ENCODE peak calls at places on chromosome 4, in seven cellular contexts. One of them, this sample, is unnamed.

GRCh38 chr4:76354517-76355473 is 48.3 kb downstream of the STBD1 start:
- DNase-seq in GM12878: no peak
- DNase-seq in GM23338: no peak
- DNase-seq in suprapubic skin: no peak
- DNase-seq in SK-N-SH: no peak
- DNase-seq in sigmoid colon: no peak
- DNase-seq in upper lobe of left lung: no peak
- DNase-seq in this sample: no peak

GRCh38 chr4:4260185-4260751 is 12.2 kb upstream of the TMEM128 start:
- DNase-seq in GM23338: peak
- DNase-seq in upper lobe of left lung: no peak
- DNase-seq in SK-N-SH: peak
- DNase-seq in sigmoid colon: no peak
- DNase-seq in GM12878: no peak
- DNase-seq in suprapubic skin: no peak
- DNase-seq in this sample: no peak

GRCh38 chr4:41880840-41881831 is 54.1 kb upstream of the TMEM33 start:
- DNase-seq in GM12878: no peak
- DNase-seq in GM23338: peak
- DNase-seq in SK-N-SH: peak
- DNase-seq in sigmoid colon: no peak
- DNase-seq in upper lobe of left lung: no peak
- DNase-seq in suprapubic skin: no peak
- DNase-seq in this sample: no peak

GRCh38 chr4:15488658-15489470 is 19.2 kb downstream of the CC2D2A start:
- DNase-seq in GM12878: no peak
- DNase-seq in sigmoid colon: no peak
- DNase-seq in SK-N-SH: no peak
- DNase-seq in suprapubic skin: no peak
- DNase-seq in upper lobe of left lung: no peak
- DNase-seq in GM23338: no peak
- DNase-seq in this sample: no peak

GRCh38 chr4:142547974-142548373 is 298.1 kb downstream of the INPP4B start:
- DNase-seq in suprapubic skin: no peak
- DNase-seq in upper lobe of left lung: no peak
- DNase-seq in GM12878: no peak
- DNase-seq in sigmoid colon: no peak
- DNase-seq in GM23338: no peak
- DNase-seq in SK-N-SH: no peak
- DNase-seq in this sample: no peak

GRCh38 chr4:88216395-88216794 is 58.0 kb upstream of the ABCG2 start:
- DNase-seq in upper lobe of left lung: peak
- DNase-seq in sigmoid colon: no peak
- DNase-seq in GM23338: no peak
- DNase-seq in SK-N-SH: no peak
- DNase-seq in GM12878: no peak
- DNase-seq in suprapubic skin: no peak
- DNase-seq in this sample: no peak

GRCh38 chr4:24489870-24490269 is 94.5 kb downstream of the DHX15 start:
- DNase-seq in SK-N-SH: no peak
- DNase-seq in suprapubic skin: no peak
- DNase-seq in GM12878: no peak
- DNase-seq in sigmoid colon: peak
- DNase-seq in GM23338: no peak
- DNase-seq in upper lobe of left lung: no peak
- DNase-seq in this sample: no peak

GRCh38 chr4:66554844-66555243 is 884.6 kb upstream of the EPHA5 start:
- DNase-seq in SK-N-SH: no peak
- DNase-seq in suprapubic skin: no peak
- DNase-seq in GM23338: no peak
- DNase-seq in upper lobe of left lung: no peak
- DNase-seq in sigmoid colon: no peak
- DNase-seq in GM12878: no peak
- DNase-seq in this sample: no peak

GRCh38 chr4:34108456-34108855 is 2135.9 kb downstream of the ARAP2 start:
- DNase-seq in suprapubic skin: no peak
- DNase-seq in SK-N-SH: no peak
- DNase-seq in GM12878: no peak
- DNase-seq in sigmoid colon: no peak
- DNase-seq in GM23338: no peak
- DNase-seq in upper lobe of left lung: no peak
- DNase-seq in this sample: no peak

GRCh38 chr4:127533028-127533700 is 99.6 kb upstream of the INTU start:
- DNase-seq in GM23338: no peak
- DNase-seq in upper lobe of left lung: peak
- DNase-seq in sigmoid colon: peak
- DNase-seq in suprapubic skin: no peak
- DNase-seq in GM12878: no peak
- DNase-seq in SK-N-SH: no peak
- DNase-seq in this sample: peak

GRCh38 chr4:153023692-153024394 is 87.7 kb downstream of the FHDC1 start:
- DNase-seq in sigmoid colon: no peak
- DNase-seq in GM23338: no peak
- DNase-seq in SK-N-SH: no peak
- DNase-seq in suprapubic skin: no peak
- DNase-seq in upper lobe of left lung: no peak
- DNase-seq in GM12878: no peak
- DNase-seq in this sample: no peak

GRCh38 chr4:87707279-87707918 is 57.3 kb downstream of the DMP1 start:
- DNase-seq in GM23338: peak
- DNase-seq in upper lobe of left lung: no peak
- DNase-seq in SK-N-SH: no peak
- DNase-seq in GM12878: no peak
- DNase-seq in sigmoid colon: no peak
- DNase-seq in suprapubic skin: no peak
- DNase-seq in this sample: no peak

GRCh38 chr4:109657854-109658253 is 45.4 kb downstream of the CASP6 start:
- DNase-seq in SK-N-SH: no peak
- DNase-seq in sigmoid colon: no peak
- DNase-seq in upper lobe of left lung: no peak
- DNase-seq in GM12878: no peak
- DNase-seq in GM23338: no peak
- DNase-seq in suprapubic skin: no peak
- DNase-seq in this sample: no peak

GRCh38 chr4:162952232-162952631 is 214.5 kb downstream of the NAF1 start:
- DNase-seq in GM23338: no peak
- DNase-seq in upper lobe of left lung: no peak
- DNase-seq in SK-N-SH: no peak
- DNase-seq in GM12878: no peak
- DNase-seq in suprapubic skin: no peak
- DNase-seq in sigmoid colon: no peak
- DNase-seq in this sample: no peak

GRCh38 chr4:80005863-80006262 is 67.2 kb downstream of the ANTXR2 start:
- DNase-seq in GM23338: no peak
- DNase-seq in GM12878: no peak
- DNase-seq in upper lobe of left lung: no peak
- DNase-seq in suprapubic skin: no peak
- DNase-seq in SK-N-SH: no peak
- DNase-seq in sigmoid colon: no peak
- DNase-seq in this sample: no peak

GRCh38 chr4:78519962-78520361 is 31.6 kb upstream of the ANXA3 start:
- DNase-seq in sigmoid colon: no peak
- DNase-seq in suprapubic skin: no peak
- DNase-seq in GM12878: no peak
- DNase-seq in SK-N-SH: no peak
- DNase-seq in upper lobe of left lung: no peak
- DNase-seq in GM23338: no peak
- DNase-seq in this sample: no peak

GRCh38 chr4:15104825-15105224 is 102.5 kb downstream of the CPEB2 start:
- DNase-seq in sigmoid colon: no peak
- DNase-seq in GM23338: no peak
- DNase-seq in GM12878: no peak
- DNase-seq in suprapubic skin: no peak
- DNase-seq in upper lobe of left lung: no peak
- DNase-seq in SK-N-SH: no peak
- DNase-seq in this sample: no peak

GRCh38 chr4:70654605-70655011 is 11.7 kb downstream of the JCHAIN start:
- DNase-seq in GM23338: no peak
- DNase-seq in sigmoid colon: no peak
- DNase-seq in GM12878: no peak
- DNase-seq in suprapubic skin: no peak
- DNase-seq in SK-N-SH: no peak
- DNase-seq in upper lobe of left lung: no peak
- DNase-seq in this sample: no peak

GRCh38 chr4:89307446-89308160 is at the start of gene GPRIN3:
- DNase-seq in GM12878: no peak
- DNase-seq in upper lobe of left lung: peak
- DNase-seq in suprapubic skin: peak
- DNase-seq in SK-N-SH: peak
- DNase-seq in sigmoid colon: peak
- DNase-seq in GM23338: peak
- DNase-seq in this sample: no peak

GRCh38 chr4:127642169-127642568 is 9.4 kb downstream of the INTU start:
- DNase-seq in suprapubic skin: no peak
- DNase-seq in GM12878: no peak
- DNase-seq in sigmoid colon: no peak
- DNase-seq in GM23338: no peak
- DNase-seq in SK-N-SH: no peak
- DNase-seq in upper lobe of left lung: no peak
- DNase-seq in this sample: no peak

GRCh38 chr4:82044141-82044993 is 329.4 kb downstream of the HNRNPD start:
- DNase-seq in GM12878: no peak
- DNase-seq in upper lobe of left lung: peak
- DNase-seq in suprapubic skin: peak
- DNase-seq in GM23338: peak
- DNase-seq in sigmoid colon: peak
- DNase-seq in SK-N-SH: peak
- DNase-seq in this sample: no peak

GRCh38 chr4:55038176-55038890 is 87.1 kb downstream of the KDR start:
- DNase-seq in upper lobe of left lung: peak
- DNase-seq in suprapubic skin: no peak
- DNase-seq in GM12878: no peak
- DNase-seq in GM23338: no peak
- DNase-seq in SK-N-SH: no peak
- DNase-seq in sigmoid colon: no peak
- DNase-seq in this sample: no peak

GRCh38 chr4:16082424-16083216 is 1.2 kb downstream of the PROM1 start:
- DNase-seq in GM23338: peak
- DNase-seq in upper lobe of left lung: no peak
- DNase-seq in suprapubic skin: peak
- DNase-seq in sigmoid colon: no peak
- DNase-seq in SK-N-SH: peak
- DNase-seq in GM12878: no peak
- DNase-seq in this sample: no peak

DNA sequence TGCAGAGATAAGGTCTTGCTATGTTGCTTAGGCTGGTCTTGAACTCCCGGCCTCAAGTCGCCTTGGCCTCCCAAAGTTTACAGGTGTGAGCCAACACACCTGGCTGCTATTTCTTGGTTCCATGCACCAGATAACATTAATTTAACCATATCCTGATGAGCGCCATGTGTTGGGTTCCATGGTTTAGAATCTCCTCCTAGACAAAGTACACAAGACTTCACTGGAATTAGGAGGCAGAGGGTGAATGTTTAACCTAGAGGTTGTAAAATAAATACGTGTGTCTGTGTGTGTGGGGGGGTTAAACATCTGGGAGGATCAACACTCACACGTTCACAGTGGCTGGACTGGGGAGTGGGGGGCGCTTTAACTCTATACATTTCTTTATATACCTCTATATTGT is 32.4 kb upstream of the SORCS2 start:
- DNase-seq in GM23338: no peak
- DNase-seq in sigmoid colon: no peak
- DNase-seq in SK-N-SH: no peak
- DNase-seq in suprapubic skin: peak
- DNase-seq in upper lobe of left lung: no peak
- DNase-seq in GM12878: no peak
- DNase-seq in this sample: no peak
- H3K4me3 ChIP-seq in GM23338: no peak
- H3K4me3 ChIP-seq in sigmoid colon: no peak
- H3K4me3 ChIP-seq in SK-N-SH: no peak
- H3K4me3 ChIP-seq in suprapubic skin: no peak
- H3K4me3 ChIP-seq in upper lobe of left lung: no peak
- H3K4me3 ChIP-seq in GM12878: no peak
- H3K4me3 ChIP-seq in this sample: no peak

GRCh38 chr4:99351487-99351886 is 1.1 kb downstream of the ADH1C start:
- DNase-seq in SK-N-SH: no peak
- DNase-seq in upper lobe of left lung: no peak
- DNase-seq in GM12878: no peak
- DNase-seq in sigmoid colon: no peak
- DNase-seq in GM23338: no peak
- DNase-seq in suprapubic skin: no peak
- DNase-seq in this sample: no peak
- H3K27ac ChIP-seq in SK-N-SH: no peak
- H3K27ac ChIP-seq in upper lobe of left lung: no peak
- H3K27ac ChIP-seq in GM12878: no peak
- H3K27ac ChIP-seq in sigmoid colon: no peak
- H3K27ac ChIP-seq in GM23338: no peak
- H3K27ac ChIP-seq in suprapubic skin: no peak
- H3K27ac ChIP-seq in this sample: no peak

GRCh38 chr4:184503869-184504300 is 29.5 kb upstream of the IRF2 start:
- DNase-seq in GM23338: no peak
- DNase-seq in SK-N-SH: no peak
- DNase-seq in GM12878: no peak
- DNase-seq in sigmoid colon: no peak
- DNase-seq in upper lobe of left lung: peak
- DNase-seq in suprapubic skin: no peak
- DNase-seq in this sample: no peak
- TF ChIP-seq POLR2AphosphoS5 in GM23338: no peak
- TF ChIP-seq POLR2AphosphoS5 in SK-N-SH: no peak
- TF ChIP-seq POLR2AphosphoS5 in GM12878: no peak
- TF ChIP-seq POLR2AphosphoS5 in sigmoid colon: no peak
- TF ChIP-seq POLR2AphosphoS5 in upper lobe of left lung: no peak
- TF ChIP-seq POLR2AphosphoS5 in suprapubic skin: no peak
- TF ChIP-seq POLR2AphosphoS5 in this sample: no peak

DNA sequence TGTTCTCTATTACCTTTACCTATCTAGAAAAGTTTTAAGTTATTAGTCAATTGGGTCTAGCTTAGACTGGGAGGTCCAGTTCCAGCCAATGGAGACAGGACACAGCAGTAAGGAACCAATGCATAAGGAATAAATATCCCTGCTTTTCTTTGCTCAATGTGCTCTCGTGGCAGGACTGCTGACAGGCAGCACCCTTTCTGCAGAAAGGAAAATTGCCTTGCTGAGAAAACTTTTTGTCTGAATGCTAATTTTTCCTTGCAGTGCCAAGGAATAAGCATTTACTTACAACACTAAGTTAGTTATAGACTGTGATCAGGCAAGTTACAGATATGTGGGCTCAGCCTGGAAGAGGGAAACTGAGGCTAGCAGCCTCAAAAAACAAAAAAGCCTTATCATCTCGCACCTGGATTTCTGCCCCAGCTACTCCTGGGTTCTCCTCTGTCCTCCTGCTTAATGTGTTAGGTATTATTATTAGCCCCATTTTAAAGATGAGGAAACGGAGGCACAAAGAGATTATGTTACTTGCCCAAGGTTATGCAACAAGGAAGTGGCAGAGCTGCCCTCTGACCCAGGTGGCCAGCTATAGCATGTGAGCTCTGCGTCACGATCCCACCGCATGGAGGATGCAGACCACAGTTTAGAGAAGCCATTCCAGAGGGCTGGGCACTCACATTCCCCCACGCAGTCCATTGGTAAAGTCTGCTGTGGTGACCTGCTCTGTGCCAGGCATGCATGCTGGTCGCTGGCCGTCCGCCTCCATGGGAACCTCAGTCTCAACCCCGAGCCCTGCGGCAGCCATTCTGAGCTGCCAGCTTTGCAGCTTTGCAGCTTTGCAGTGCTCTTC is 40.5 kb upstream of the C4orf50 start:
- DNase-seq in GM23338: no peak
- DNase-seq in GM12878: no peak
- DNase-seq in SK-N-SH: no peak
- DNase-seq in suprapubic skin: no peak
- DNase-seq in sigmoid colon: peak
- DNase-seq in upper lobe of left lung: no peak
- DNase-seq in this sample: no peak
- H3K4me3 ChIP-seq in GM23338: no peak
- H3K4me3 ChIP-seq in GM12878: no peak
- H3K4me3 ChIP-seq in SK-N-SH: no peak
- H3K4me3 ChIP-seq in suprapubic skin: no peak
- H3K4me3 ChIP-seq in sigmoid colon: no peak
- H3K4me3 ChIP-seq in upper lobe of left lung: no peak
- H3K4me3 ChIP-seq in this sample: no peak

GRCh38 chr4:158202475-158202874 is 7.8 kb upstream of the TMEM144 start:
- DNase-seq in GM12878: no peak
- DNase-seq in upper lobe of left lung: no peak
- DNase-seq in suprapubic skin: no peak
- DNase-seq in SK-N-SH: no peak
- DNase-seq in GM23338: no peak
- DNase-seq in sigmoid colon: no peak
- DNase-seq in this sample: no peak
- H3K27ac ChIP-seq in GM12878: no peak
- H3K27ac ChIP-seq in upper lobe of left lung: no peak
- H3K27ac ChIP-seq in suprapubic skin: no peak
- H3K27ac ChIP-seq in SK-N-SH: no peak
- H3K27ac ChIP-seq in GM23338: no peak
- H3K27ac ChIP-seq in sigmoid colon: no peak
- H3K27ac ChIP-seq in this sample: no peak

This sample was measured in vagina.